ENCODE peak calls at places on chromosome 21, in six cellular contexts. O is tibial nerve, X is ovary, Q is astrocyte of the spinal cord, D is AG09319, Y is SK-N-SH. G is an unnamed sample.

GRCh38 chr21:44506279-44507255 is 33.4 kb downstream of the KRTAP10-1 start:
- DNase-seq in O (no peak), X (no peak), Q (no peak), D (no peak), Y (no peak), G (no peak)

GRCh38 chr21:42471716-42472330 is 24.2 kb downstream of the RSPH1 start:
- DNase-seq in O (no peak), X (no peak), Q (no peak), D (no peak), Y (no peak), G (no peak)

GRCh38 chr21:15659768-15660423 is 69.9 kb upstream of the USP25 start:
- DNase-seq in O (no peak), X (no peak), Q (no peak), D (no peak), Y (no peak), G (no peak)

GRCh38 chr21:16124397-16125130 is 394.8 kb downstream of the USP25 start:
- DNase-seq in O (peak; percentile 43), X (no peak), Q (peak; percentile 82), D (peak; percentile 55), Y (no peak), G (no peak)

GRCh38 chr21:41972511-41973205 is 18.8 kb upstream of the C2CD2 start:
- DNase-seq in O (no peak), X (no peak), Q (no peak), D (no peak), Y (no peak), G (no peak)

GRCh38 chr21:28099296-28099695 is 893.4 kb downstream of the LTN1 start:
- DNase-seq in O (no peak), X (peak; percentile 50), Q (no peak), D (no peak), Y (no peak), G (no peak)

GRCh38 chr21:41620541-41620940 is 112.6 kb upstream of the TMPRSS2 start:
- DNase-seq in O (no peak), X (no peak), Q (no peak), D (no peak), Y (no peak), G (no peak)

GRCh38 chr21:25170681-25171080 is 436.6 kb downstream of the MRPL39 start:
- DNase-seq in O (no peak), X (no peak), Q (no peak), D (no peak), Y (no peak), G (no peak)

GRCh38 chr21:42158846-42159245 is 60.1 kb upstream of the ABCG1 start:
- DNase-seq in O (no peak), X (peak; percentile 18), Q (no peak), D (no peak), Y (no peak), G (no peak)

GRCh38 chr21:44415073-44416025 is 40.0 kb upstream of the LRRC3 start:
- DNase-seq in O (no peak), X (peak; percentile 2), Q (no peak), D (no peak), Y (no peak), G (no peak)

GRCh38 chr21:40923361-40923760 is 76.4 kb upstream of the DSCAM start:
- DNase-seq in O (no peak), X (no peak), Q (no peak), D (no peak), Y (no peak), G (no peak)

GRCh38 chr21:42009831-42010506 is at the start of gene ZBTB21:
- DNase-seq in O (peak; percentile 96), X (peak; percentile 99), Q (peak; percentile 98), D (peak; percentile 95), Y (peak; percentile 96), G (peak; percentile 87)

GRCh38 chr21:43034098-43034497 is 41.5 kb downstream of the CBS start:
- DNase-seq in O (no peak), X (no peak), Q (no peak), D (no peak), Y (no peak), G (no peak)

GRCh38 chr21:18403685-18404084 is at the start of gene TMPRSS15:
- DNase-seq in O (no peak), X (no peak), Q (no peak), D (no peak), Y (no peak), G (no peak)

GRCh38 chr21:17818158-17819113 is 720 bp downstream of the C21orf91 start:
- DNase-seq in O (no peak), X (no peak), Q (peak; percentile 36), D (no peak), Y (peak; percentile 8), G (no peak)

GRCh38 chr21:41369105-41369914 is 7.5 kb downstream of the MX2 start:
- DNase-seq in O (peak; percentile 47), X (peak; percentile 53), Q (no peak), D (no peak), Y (peak; percentile 42), G (no peak)

GRCh38 chr21:42193131-42193671 is 25.7 kb upstream of the ABCG1 start:
- DNase-seq in O (no peak), X (no peak), Q (peak; percentile 69), D (no peak), Y (no peak), G (no peak)

DNA sequence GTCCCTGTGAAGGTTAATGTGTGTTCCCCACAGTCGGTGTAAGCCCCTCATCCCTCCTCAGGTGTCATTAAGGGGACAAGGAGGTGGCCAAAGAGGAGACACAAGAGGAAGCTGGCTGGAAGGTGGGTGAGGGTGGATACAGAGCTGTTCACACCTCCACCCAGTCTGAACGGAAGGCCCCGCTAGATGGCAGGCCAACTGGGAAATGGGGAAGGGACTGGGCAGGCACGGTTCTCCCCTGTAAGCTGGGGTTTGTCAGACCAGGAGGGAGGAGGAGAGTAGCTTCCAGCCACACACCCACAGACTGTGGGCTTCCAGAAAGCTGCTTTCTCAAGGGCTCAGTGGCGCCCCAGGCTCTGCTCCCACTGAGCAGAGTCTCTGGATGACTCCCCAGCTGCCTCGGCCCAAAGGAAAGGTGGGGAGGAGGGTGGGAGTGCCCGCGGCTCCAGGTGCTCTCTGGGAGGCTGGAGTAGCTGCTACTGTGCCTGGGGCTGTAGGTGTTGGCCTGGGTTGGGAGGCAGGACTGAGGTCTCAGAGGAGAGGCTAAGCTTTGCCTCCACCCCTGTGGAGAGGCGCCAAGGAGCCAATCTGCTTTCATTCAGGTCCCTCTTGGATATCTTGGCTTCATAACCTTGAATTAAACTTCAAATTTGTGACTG is 41.2 kb downstream of the PCP4 start:
- DNase-seq in O (no peak), X (no peak), Q (no peak), D (no peak), Y (no peak), G (no peak)
- TF ChIP-seq CTCF in O (no peak), X (no peak), Q (no peak), D (no peak), Y (no peak), G (no peak)

DNA sequence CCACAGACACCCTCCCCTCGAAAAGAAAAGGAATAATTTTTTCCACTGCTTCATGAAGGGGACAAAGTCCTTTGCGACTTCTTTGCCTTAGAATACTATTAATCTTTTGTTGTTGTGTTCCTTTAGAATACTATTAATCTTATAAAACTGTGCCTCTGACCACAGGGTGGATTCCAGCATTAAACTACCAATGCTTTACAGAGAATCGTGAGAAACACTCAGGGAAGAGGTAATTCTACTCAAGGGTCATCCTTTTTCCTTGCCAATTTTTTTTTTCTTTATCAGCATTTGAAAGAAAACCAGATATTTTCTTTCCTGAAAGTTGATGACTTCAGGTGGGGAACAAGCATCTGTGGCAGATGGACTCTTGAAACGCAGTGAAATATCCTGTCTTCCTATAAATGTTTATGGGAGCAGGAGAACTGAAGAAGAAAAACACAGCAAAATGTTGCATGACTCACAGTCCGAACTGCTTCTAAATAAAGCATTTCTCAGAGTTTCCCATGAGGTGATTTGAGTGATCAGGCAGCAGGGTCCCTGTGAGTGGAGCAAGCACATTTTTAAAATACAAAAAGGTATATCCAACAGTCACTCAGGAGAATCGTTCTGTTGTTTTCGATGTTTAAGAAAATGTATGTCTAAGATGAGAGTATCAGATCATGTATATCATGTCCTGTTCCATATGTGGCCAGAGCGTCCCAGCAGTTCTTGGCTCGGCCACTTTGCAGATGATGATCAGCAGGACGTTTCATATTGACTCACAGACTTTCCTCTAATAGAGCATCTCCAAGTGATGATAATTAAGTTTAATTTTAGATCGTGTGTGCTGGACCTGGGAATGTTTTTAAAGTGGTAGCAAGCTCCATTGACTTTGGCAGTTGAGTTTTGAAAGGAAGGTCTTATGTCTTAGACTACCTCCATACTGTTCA is 154.3 kb upstream of the RUNX1 start:
- DNase-seq in O (no peak), X (no peak), Q (peak; percentile 93), D (no peak), Y (no peak), G (no peak)
- TF ChIP-seq CTCF in O (no peak), X (no peak), Q (no peak), D (no peak), Y (no peak), G (no peak)

GRCh38 chr21:31665397-31665796 is 5.9 kb downstream of the SOD1 start:
- DNase-seq in O (no peak), X (no peak), Q (no peak), D (no peak), Y (no peak), G (no peak)
- TF ChIP-seq CTCF in O (no peak), X (no peak), Q (no peak), D (no peak), Y (no peak), G (no peak)

GRCh38 chr21:32782698-32783097 is 11.1 kb upstream of the PAXBP1 start:
- DNase-seq in O (no peak), X (no peak), Q (no peak), D (no peak), Y (no peak), G (no peak)
- TF ChIP-seq CTCF in O (no peak), X (no peak), Q (no peak), D (peak; percentile 32), Y (peak; percentile 37), G (peak; percentile 7)

GRCh38 chr21:37915516-37915915 is 741 bp downstream of the KCNJ6 start:
- DNase-seq in O (no peak), X (no peak), Q (no peak), D (no peak), Y (peak; percentile 72), G (no peak)

GRCh38 chr21:37915941-37916794 is at the start of gene KCNJ6:
- DNase-seq in O (no peak), X (no peak), Q (peak; percentile 54), D (no peak), Y (peak; percentile 87), G (no peak)

GRCh38 chr21:37917612-37918011 is 1.4 kb upstream of the KCNJ6 start:
- DNase-seq in O (no peak), X (no peak), Q (peak; percentile 7), D (no peak), Y (no peak), G (no peak)

GRCh38 chr21:37914211-37914900 is 1.9 kb downstream of the KCNJ6 start:
- DNase-seq in O (no peak), X (no peak), Q (peak; percentile 15), D (no peak), Y (peak; percentile 11), G (no peak)

GRCh38 chr21:37916795-37917142 is 512 bp upstream of the KCNJ6 start:
- DNase-seq in O (no peak), X (no peak), Q (no peak), D (no peak), Y (peak; percentile 57), G (no peak)
- TF ChIP-seq CTCF in O (no peak), X (no peak), Q (peak; percentile 29), D (no peak), Y (no peak), G (peak; percentile 37)

GRCh38 chr21:21373969-21374368 is 375.8 kb downstream of the NCAM2 start:
- DNase-seq in O (no peak), X (no peak), Q (peak; percentile 8), D (no peak), Y (no peak), G (no peak)
- TF ChIP-seq CTCF in O (peak; percentile 37), X (no peak), Q (peak; percentile 25), D (peak; percentile 35), Y (peak; percentile 53), G (no peak)